ENCODE peak calls at places on chromosomes 12 and 14, in five cellular contexts. M is heart left ventricle, T is body of pancreas, Z is lower lobe of right lung, P is right lobe of liver. K is an unnamed sample.

GRCh38 chr12:41968661-41969060 is 176.0 kb downstream of the GXYLT1 start:
- DNase-seq in M (no peak), T (no peak), Z (no peak), P (no peak), K (no peak)

GRCh38 chr14:33184587-33184986 is 245.9 kb downstream of the NPAS3 start:
- DNase-seq in M (no peak), T (no peak), Z (no peak), P (no peak), K (no peak)

GRCh38 chr14:23005861-23006534 is 3.9 kb downstream of the C14orf93 start:
- DNase-seq in M (no peak), T (no peak), Z (no peak), P (no peak), K (no peak)

GRCh38 chr14:24422694-24423531 is 6.6 kb downstream of the CBLN3 start:
- DNase-seq in M (no peak), T (no peak), Z (no peak), P (no peak), K (no peak)

GRCh38 chr12:54300732-54301427 is at the start of gene NFE2:
- DNase-seq in M (peak), T (peak), Z (peak), P (peak), K (peak)

GRCh38 chr12:124837958-124838803 is 25.5 kb downstream of the SCARB1 start:
- DNase-seq in M (peak), T (peak), Z (no peak), P (peak), K (peak)

GRCh38 chr12:92292016-92292415 is 146.4 kb upstream of the BTG1 start:
- DNase-seq in M (no peak), T (no peak), Z (no peak), P (no peak), K (no peak)

GRCh38 chr12:68331500-68331868 is 678 bp downstream of the MDM1 start:
- DNase-seq in M (no peak), T (no peak), Z (no peak), P (no peak), K (no peak)

GRCh38 chr14:95534299-95535225 is at the start of gene GLRX5:
- DNase-seq in M (peak), T (peak), Z (peak), P (peak), K (peak)

GRCh38 chr12:47222960-47223847 is 143.4 kb upstream of the AMIGO2 start:
- DNase-seq in M (no peak), T (no peak), Z (no peak), P (no peak), K (no peak)

GRCh38 chr12:47223848-47224213 is 144.1 kb upstream of the AMIGO2 start:
- DNase-seq in M (peak), T (peak), Z (no peak), P (peak), K (peak)

GRCh38 chr12:47225356-47225755 is 145.6 kb upstream of the AMIGO2 start:
- DNase-seq in M (no peak), T (no peak), Z (no peak), P (no peak), K (no peak)

GRCh38 chr12:47226199-47226598 is 146.4 kb upstream of the AMIGO2 start:
- DNase-seq in M (no peak), T (no peak), Z (no peak), P (no peak), K (no peak)

GRCh38 chr12:47224563-47225133 is 144.9 kb upstream of the AMIGO2 start:
- DNase-seq in M (no peak), T (no peak), Z (no peak), P (no peak), K (no peak)
- H3K4me3 ChIP-seq in M (no peak), T (no peak), Z (no peak), P (no peak), K (no peak)

GRCh38 chr14:32004300-32004699 is 72.8 kb upstream of the ARHGAP5 start:
- DNase-seq in M (no peak), T (no peak), Z (no peak), P (no peak), K (no peak)
- TF ChIP-seq CTCF in M (no peak), T (no peak), Z (no peak), P (no peak), K (no peak)

GRCh38 chr14:52015411-52016030 is 26.2 kb downstream of the RTRAF start:
- DNase-seq in M (no peak), T (peak), Z (no peak), P (no peak), K (no peak)

GRCh38 chr14:52013984-52014600 is 24.7 kb downstream of the RTRAF start:
- DNase-seq in M (no peak), T (no peak), Z (no peak), P (no peak), K (peak)

GRCh38 chr14:52012635-52013034 is 23.3 kb downstream of the RTRAF start:
- DNase-seq in M (peak), T (peak), Z (no peak), P (no peak), K (peak)

GRCh38 chr14:52011557-52011956 is 22.2 kb downstream of the RTRAF start:
- DNase-seq in M (no peak), T (no peak), Z (no peak), P (no peak), K (no peak)

GRCh38 chr14:52014601-52015267 is 25.4 kb downstream of the RTRAF start:
- DNase-seq in M (peak), T (no peak), Z (no peak), P (no peak), K (peak)
- H3K27ac ChIP-seq in M (peak), T (no peak), Z (no peak), P (no peak), K (peak)

DNA sequence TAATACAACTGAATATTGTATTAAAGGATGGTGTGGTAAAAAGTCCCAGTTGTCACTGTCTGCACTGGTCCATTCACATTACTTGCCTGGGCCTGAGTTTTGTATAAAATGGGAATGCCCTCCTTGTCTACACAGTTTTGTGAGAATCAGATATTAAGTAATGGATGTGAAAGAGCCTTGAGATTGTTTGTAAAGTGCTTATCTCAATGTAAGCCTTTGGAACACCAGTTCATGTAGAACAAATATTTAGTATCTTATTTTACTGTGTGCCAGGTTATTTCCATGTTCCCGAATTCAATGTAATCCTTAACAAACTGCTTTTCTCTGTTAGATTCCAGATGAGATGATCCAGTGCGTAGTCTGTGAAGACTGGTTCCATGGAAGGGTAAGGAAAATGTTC is 7.5 kb downstream of the UBR7 start:
- DNase-seq in M (no peak), T (no peak), Z (no peak), P (no peak), K (no peak)
- H3K4me3 ChIP-seq in M (no peak), T (no peak), Z (no peak), P (no peak), K (no peak)

DNA sequence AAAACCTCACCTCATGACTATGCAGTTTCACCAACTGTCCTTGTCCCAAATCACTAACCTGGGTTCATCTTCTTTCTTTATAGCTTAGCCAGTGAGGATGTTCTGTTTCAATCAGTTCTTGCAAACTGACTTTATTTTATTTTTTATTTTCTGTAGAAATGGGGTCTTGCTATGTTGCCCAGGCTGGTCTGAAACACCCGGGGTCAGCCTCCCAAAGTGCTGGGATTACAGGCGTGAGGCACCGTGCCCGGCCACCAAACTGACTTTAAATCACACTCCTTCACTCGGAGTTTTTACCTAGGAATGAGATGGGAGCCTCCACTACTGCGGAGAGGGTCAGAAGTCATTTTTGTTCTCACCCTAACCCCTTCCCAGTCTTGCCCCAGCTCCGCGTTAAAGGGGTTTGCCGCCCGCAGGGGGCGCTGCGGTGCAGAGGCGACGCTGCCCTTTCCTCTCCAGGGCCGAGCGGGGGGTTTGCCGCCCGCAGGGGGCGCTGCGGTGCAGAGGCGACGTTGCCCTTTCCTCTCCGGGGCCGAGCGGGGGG is 7.0 kb upstream of the B4GALNT3 start:
- DNase-seq in M (peak), T (no peak), Z (no peak), P (no peak), K (no peak)
- TF ChIP-seq CTCF in M (no peak), T (peak), Z (no peak), P (no peak), K (no peak)

GRCh38 chr12:53050426-53051057 is 677 bp downstream of the TNS2 start:
- DNase-seq in M (no peak), T (no peak), Z (no peak), P (no peak), K (no peak)
- H3K27ac ChIP-seq in M (peak), T (peak), Z (peak), P (peak), K (peak)

DNA sequence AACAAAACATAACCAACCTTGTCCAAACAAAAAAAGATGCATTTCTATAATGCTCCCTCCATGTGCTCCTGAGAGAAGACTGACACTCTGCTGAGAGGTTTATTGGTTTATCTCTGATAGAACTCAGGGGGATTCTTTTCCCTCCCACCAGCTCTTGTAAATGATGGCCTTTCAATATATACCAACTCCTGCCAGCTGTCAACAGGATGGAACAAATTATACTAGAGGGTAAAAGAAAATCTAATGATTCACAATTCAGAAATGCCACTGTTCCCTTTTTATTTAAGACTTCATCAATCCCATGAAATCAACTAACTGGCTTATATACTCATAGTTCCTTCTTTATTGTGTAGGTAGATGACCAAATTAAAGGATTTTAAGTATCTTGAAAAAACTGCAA is 25.4 kb downstream of the PSMC1 start:
- DNase-seq in M (no peak), T (no peak), Z (no peak), P (no peak), K (no peak)
- H3K4me3 ChIP-seq in M (no peak), T (no peak), Z (no peak), P (no peak), K (no peak)

DNA sequence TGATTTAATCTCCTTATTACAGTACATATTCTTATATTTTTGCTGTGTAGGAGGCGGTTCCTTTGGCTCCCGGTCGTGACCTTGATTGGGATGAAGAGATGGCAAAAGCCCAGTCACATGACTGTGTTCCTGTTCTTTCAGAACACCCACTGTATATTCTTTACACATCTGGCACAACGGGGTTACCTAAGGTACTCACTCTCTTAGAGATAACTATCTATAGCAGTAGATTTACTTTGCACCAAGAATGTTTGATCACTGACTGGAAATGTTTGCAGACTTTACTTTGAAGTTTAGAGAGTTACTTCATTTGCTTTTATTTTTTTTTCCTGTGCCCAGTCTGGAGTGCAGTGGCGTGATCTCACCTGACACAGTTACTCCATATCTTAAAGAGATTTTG is 65.2 kb downstream of the ACSS3 start:
- DNase-seq in M (no peak), T (peak), Z (no peak), P (peak), K (no peak)
- TF ChIP-seq CTCF in M (no peak), T (no peak), Z (no peak), P (no peak), K (no peak)

DNA sequence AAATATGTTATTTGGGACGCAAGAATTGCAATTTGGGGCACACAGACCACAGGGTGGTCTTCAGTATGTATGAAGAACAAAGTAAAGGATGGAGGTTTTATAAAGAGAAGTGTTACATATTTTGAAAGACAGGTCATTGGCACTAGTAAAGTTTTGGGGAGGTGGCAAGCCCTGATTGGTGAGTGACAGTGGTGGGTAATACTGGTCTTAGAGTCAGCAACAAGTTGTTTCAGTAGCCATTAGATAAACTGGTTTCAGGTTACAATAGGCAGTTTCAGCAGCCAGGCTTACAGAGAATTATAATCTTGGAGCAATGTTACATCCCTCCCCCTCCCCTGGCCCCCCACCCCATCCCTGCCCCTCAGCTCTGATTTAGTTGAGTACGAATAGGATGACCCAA is 17.5 kb downstream of the MARK3 start:
- DNase-seq in M (peak), T (peak), Z (no peak), P (no peak), K (no peak)
- H3K27ac ChIP-seq in M (peak), T (peak), Z (no peak), P (no peak), K (peak)

GRCh38 chr14:34875031-34875922 is at the start of gene BAZ1A:
- DNase-seq in M (peak), T (peak), Z (peak), P (peak), K (peak)

GRCh38 chr14:34872822-34873590 is 2.2 kb downstream of the BAZ1A start:
- DNase-seq in M (no peak), T (peak), Z (no peak), P (no peak), K (no peak)

GRCh38 chr14:34874386-34875030 is 652 bp downstream of the BAZ1A start:
- DNase-seq in M (peak), T (peak), Z (peak), P (peak), K (peak)

DNA sequence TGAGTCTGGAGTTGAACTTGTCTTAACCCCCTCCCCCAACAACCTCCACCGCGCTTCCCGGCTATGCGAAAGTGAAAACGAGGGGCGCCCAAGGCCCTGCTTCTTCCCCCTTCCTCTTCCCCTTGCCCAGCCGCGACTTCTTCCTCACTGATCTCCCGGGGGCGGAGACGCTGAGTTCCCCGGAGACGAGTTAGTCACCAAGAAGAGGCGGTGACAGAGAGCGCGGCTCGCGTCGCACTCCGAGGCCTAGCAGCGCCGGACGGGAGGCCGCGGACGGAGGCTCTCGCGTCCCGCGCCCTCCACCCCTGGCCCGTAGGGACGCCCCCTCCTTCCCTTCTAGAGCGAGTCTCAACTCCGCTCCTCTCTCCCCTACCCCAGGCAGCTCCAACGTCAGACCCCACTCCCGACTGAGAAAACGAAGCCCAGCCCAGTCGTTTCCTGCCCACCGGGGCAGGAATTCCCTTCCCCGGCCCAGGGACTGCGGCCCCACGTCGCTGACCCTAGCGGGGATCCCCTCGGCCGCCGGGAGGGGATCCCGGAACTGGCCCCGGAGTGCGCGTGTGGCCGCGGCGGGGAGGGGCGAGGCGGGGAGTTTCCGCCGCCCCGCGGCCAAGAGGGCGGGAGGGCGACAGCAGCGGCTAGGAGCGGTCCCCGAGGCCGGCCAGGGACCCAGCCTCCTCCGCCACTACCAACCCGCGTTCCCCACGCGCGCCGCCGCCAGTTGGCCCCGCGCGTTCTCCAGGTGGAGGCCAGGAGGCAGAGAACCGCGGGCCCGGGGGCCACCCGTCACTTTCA is 1.4 kb downstream of the BAZ1A start:
- DNase-seq in M (peak), T (peak), Z (peak), P (peak), K (peak)
- H3K4me3 ChIP-seq in M (peak), T (peak), Z (peak), P (peak), K (peak)

K was measured in left ventricle myocardium inferior.